ENCODE peak calls at places on chromosomes 1 and 21, in four cellular contexts. J is NCI-H2171, D is HCT116, P is AG08396. I is an unnamed sample.

GRCh38 chr1:36835017-36835695 is 199.2 kb downstream of the GRIK3 start:
- DNase-seq in J (no peak), D (no peak), P (no peak), I (no peak)

GRCh38 chr1:224922404-224923164 is 6.9 kb upstream of the DNAH14 start:
- DNase-seq in J (peak), D (peak), P (peak), I (peak)

GRCh38 chr1:36306210-36306901 is at the start of gene SH3D21:
- DNase-seq in J (peak), D (no peak), P (peak), I (no peak)

GRCh38 chr1:116375884-116376733 is 3.1 kb downstream of the ATP1A1 start:
- DNase-seq in J (no peak), D (peak), P (peak), I (no peak)

GRCh38 chr21:35637431-35637830 is 422.9 kb downstream of the SETD4 start:
- DNase-seq in J (no peak), D (no peak), P (no peak), I (no peak)

GRCh38 chr1:182211364-182211763 is 149.9 kb upstream of the ZNF648 start:
- DNase-seq in J (no peak), D (no peak), P (no peak), I (no peak)

GRCh38 chr1:209484429-209484828 is 99.1 kb upstream of the CAMK1G start:
- DNase-seq in J (no peak), D (no peak), P (no peak), I (peak)

GRCh38 chr1:157045251-157046218 is at the start of gene ARHGEF11:
- DNase-seq in J (peak), D (peak), P (peak), I (peak)

GRCh38 chr1:107145637-107146036 is 4.8 kb downstream of the NTNG1 start:
- DNase-seq in J (no peak), D (no peak), P (no peak), I (peak)

GRCh38 chr1:1006305-1007159 is 6.6 kb upstream of the HES4 start:
- DNase-seq in J (no peak), D (peak), P (no peak), I (no peak)

GRCh38 chr1:184974086-184974836 is at the start of gene NIBAN1:
- DNase-seq in J (peak), D (peak), P (peak), I (peak)

GRCh38 chr1:182795563-182796228 is 6.1 kb downstream of the NPL start:
- DNase-seq in J (no peak), D (no peak), P (no peak), I (no peak)

GRCh38 chr1:208242829-208243521 is 1.2 kb downstream of the PLXNA2 start:
- DNase-seq in J (peak), D (no peak), P (no peak), I (peak)

GRCh38 chr1:183106746-183107145 is 79.3 kb upstream of the LAMC2 start:
- DNase-seq in J (no peak), D (no peak), P (peak), I (no peak)

GRCh38 chr1:25820247-25821111 is 725 bp downstream of the MTFR1L start:
- DNase-seq in J (peak), D (no peak), P (peak), I (no peak)